ENCODE peak calls at places on chromosomes 2 and 18, in seven cellular contexts. One of them, this sample, is unnamed.

GRCh38 chr18:60047556-60047955 is 147.8 kb downstream of the PMAIP1 start:
- DNase-seq in mucosa of descending colon: no peak
- DNase-seq in breast epithelium: no peak
- DNase-seq in OCI-LY7: no peak
- DNase-seq in HFF-Myc: no peak
- DNase-seq in stomach: no peak
- DNase-seq in tibial artery: no peak
- DNase-seq in this sample: no peak

GRCh38 chr18:35289293-35290069 is 548 bp downstream of the ZSCAN30 start:
- DNase-seq in HFF-Myc: no peak
- DNase-seq in stomach: peak; percentile 32
- DNase-seq in breast epithelium: no peak
- DNase-seq in tibial artery: no peak
- DNase-seq in OCI-LY7: peak; percentile 1
- DNase-seq in mucosa of descending colon: peak; percentile 55
- DNase-seq in this sample: no peak

GRCh38 chr2:6934758-6935638 is 17.8 kb downstream of the RNF144A start:
- DNase-seq in breast epithelium: no peak
- DNase-seq in stomach: no peak
- DNase-seq in HFF-Myc: no peak
- DNase-seq in OCI-LY7: no peak
- DNase-seq in tibial artery: no peak
- DNase-seq in mucosa of descending colon: no peak
- DNase-seq in this sample: no peak

GRCh38 chr2:55901941-55902340 is 21.6 kb downstream of the EFEMP1 start:
- DNase-seq in stomach: no peak
- DNase-seq in breast epithelium: no peak
- DNase-seq in OCI-LY7: no peak
- DNase-seq in mucosa of descending colon: no peak
- DNase-seq in tibial artery: no peak
- DNase-seq in HFF-Myc: no peak
- DNase-seq in this sample: no peak

GRCh38 chr2:113201496-113202304 is 27.9 kb downstream of the PSD4 start:
- DNase-seq in mucosa of descending colon: no peak
- DNase-seq in tibial artery: no peak
- DNase-seq in HFF-Myc: no peak
- DNase-seq in stomach: no peak
- DNase-seq in OCI-LY7: no peak
- DNase-seq in breast epithelium: no peak
- DNase-seq in this sample: no peak

GRCh38 chr2:233026211-233026813 is 6.2 kb upstream of the NEU2 start:
- DNase-seq in breast epithelium: no peak
- DNase-seq in OCI-LY7: no peak
- DNase-seq in tibial artery: no peak
- DNase-seq in mucosa of descending colon: no peak
- DNase-seq in stomach: no peak
- DNase-seq in HFF-Myc: no peak
- DNase-seq in this sample: no peak

GRCh38 chr2:20326163-20326780 is 24.4 kb downstream of the PUM2 start:
- DNase-seq in breast epithelium: no peak
- DNase-seq in HFF-Myc: peak; percentile 27
- DNase-seq in OCI-LY7: peak; percentile 62
- DNase-seq in mucosa of descending colon: peak; percentile 80
- DNase-seq in stomach: peak; percentile 61
- DNase-seq in tibial artery: peak; percentile 39
- DNase-seq in this sample: peak; percentile 17

GRCh38 chr2:3388412-3388738 is 8.9 kb downstream of the TRAPPC12 start:
- DNase-seq in mucosa of descending colon: no peak
- DNase-seq in OCI-LY7: no peak
- DNase-seq in breast epithelium: no peak
- DNase-seq in HFF-Myc: no peak
- DNase-seq in stomach: no peak
- DNase-seq in tibial artery: no peak
- DNase-seq in this sample: no peak

GRCh38 chr18:79616651-79617518 is 62.7 kb upstream of the CTDP1 start:
- DNase-seq in tibial artery: no peak
- DNase-seq in mucosa of descending colon: no peak
- DNase-seq in OCI-LY7: no peak
- DNase-seq in HFF-Myc: no peak
- DNase-seq in stomach: no peak
- DNase-seq in breast epithelium: no peak
- DNase-seq in this sample: no peak

GRCh38 chr2:99624682-99625081 is 134.9 kb upstream of the REV1 start:
- DNase-seq in HFF-Myc: no peak
- DNase-seq in OCI-LY7: no peak
- DNase-seq in mucosa of descending colon: no peak
- DNase-seq in breast epithelium: no peak
- DNase-seq in stomach: no peak
- DNase-seq in tibial artery: no peak
- DNase-seq in this sample: no peak

GRCh38 chr2:70646429-70646828 is 92.8 kb upstream of the TGFA start:
- DNase-seq in stomach: no peak
- DNase-seq in tibial artery: no peak
- DNase-seq in breast epithelium: no peak
- DNase-seq in mucosa of descending colon: peak; percentile 8
- DNase-seq in HFF-Myc: no peak
- DNase-seq in OCI-LY7: no peak
- DNase-seq in this sample: no peak

GRCh38 chr2:71751590-71751989 is 298.2 kb downstream of the DYSF start:
- DNase-seq in OCI-LY7: no peak
- DNase-seq in stomach: no peak
- DNase-seq in mucosa of descending colon: no peak
- DNase-seq in HFF-Myc: no peak
- DNase-seq in breast epithelium: no peak
- DNase-seq in tibial artery: no peak
- DNase-seq in this sample: no peak

GRCh38 chr2:71759056-71759455 is 305.7 kb downstream of the DYSF start:
- DNase-seq in tibial artery: no peak
- DNase-seq in breast epithelium: no peak
- DNase-seq in stomach: no peak
- DNase-seq in mucosa of descending colon: no peak
- DNase-seq in HFF-Myc: no peak
- DNase-seq in OCI-LY7: no peak
- DNase-seq in this sample: no peak

GRCh38 chr2:71756280-71756906 is 303.0 kb downstream of the DYSF start:
- DNase-seq in breast epithelium: no peak
- DNase-seq in mucosa of descending colon: no peak
- DNase-seq in OCI-LY7: no peak
- DNase-seq in tibial artery: no peak
- DNase-seq in stomach: no peak
- DNase-seq in HFF-Myc: no peak
- DNase-seq in this sample: no peak
- H3K4me3 ChIP-seq in breast epithelium: no peak overlapping the region
- H3K4me3 ChIP-seq in mucosa of descending colon: no peak overlapping the region
- H3K4me3 ChIP-seq in OCI-LY7: no peak overlapping the region
- H3K4me3 ChIP-seq in tibial artery: no peak overlapping the region
- H3K4me3 ChIP-seq in stomach: no peak overlapping the region
- H3K4me3 ChIP-seq in HFF-Myc: no peak overlapping the region
- H3K4me3 ChIP-seq in this sample: no peak overlapping the region

DNA sequence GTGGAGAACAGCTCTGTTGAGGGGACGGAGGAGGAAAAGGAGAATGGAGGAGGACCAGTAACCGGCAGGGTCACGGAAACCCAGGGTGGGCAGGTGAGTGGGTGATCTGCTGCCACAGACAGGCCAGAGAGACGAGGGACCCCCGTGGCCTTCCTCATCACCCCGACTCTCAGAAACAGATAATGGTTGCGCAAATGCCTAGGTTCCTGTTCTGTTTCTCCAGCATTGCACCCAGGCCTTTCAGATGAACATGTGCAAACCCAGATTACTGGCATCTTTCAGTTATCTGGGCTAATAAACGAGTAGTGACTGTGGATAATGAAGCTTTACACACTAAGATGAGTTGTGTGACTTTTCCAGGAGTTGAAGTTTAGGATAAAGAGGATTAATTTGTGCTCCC is 46.5 kb downstream of the TET3 start:
- DNase-seq in breast epithelium: no peak
- DNase-seq in stomach: no peak
- DNase-seq in HFF-Myc: no peak
- DNase-seq in tibial artery: no peak
- DNase-seq in OCI-LY7: no peak
- DNase-seq in mucosa of descending colon: no peak
- DNase-seq in this sample: no peak
- H3K4me3 ChIP-seq in breast epithelium: no peak overlapping the region
- H3K4me3 ChIP-seq in stomach: no peak overlapping the region
- H3K4me3 ChIP-seq in HFF-Myc: no peak overlapping the region
- H3K4me3 ChIP-seq in tibial artery: no peak overlapping the region
- H3K4me3 ChIP-seq in OCI-LY7: no peak overlapping the region
- H3K4me3 ChIP-seq in mucosa of descending colon: no peak overlapping the region
- H3K4me3 ChIP-seq in this sample: no peak overlapping the region

GRCh38 chr2:157442636-157443035 is 1.3 kb downstream of the CYTIP start:
- DNase-seq in breast epithelium: no peak
- DNase-seq in OCI-LY7: peak; percentile 33
- DNase-seq in mucosa of descending colon: no peak
- DNase-seq in tibial artery: no peak
- DNase-seq in HFF-Myc: no peak
- DNase-seq in stomach: no peak
- DNase-seq in this sample: no peak
- H3K4me3 ChIP-seq in breast epithelium: peak overlapping the region; percentile 36
- H3K4me3 ChIP-seq in OCI-LY7: peak overlapping the region; percentile 78
- H3K4me3 ChIP-seq in mucosa of descending colon: no peak overlapping the region
- H3K4me3 ChIP-seq in tibial artery: no peak overlapping the region
- H3K4me3 ChIP-seq in HFF-Myc: no peak overlapping the region
- H3K4me3 ChIP-seq in stomach: peak overlapping the region; percentile 36
- H3K4me3 ChIP-seq in this sample: no peak overlapping the region

DNA sequence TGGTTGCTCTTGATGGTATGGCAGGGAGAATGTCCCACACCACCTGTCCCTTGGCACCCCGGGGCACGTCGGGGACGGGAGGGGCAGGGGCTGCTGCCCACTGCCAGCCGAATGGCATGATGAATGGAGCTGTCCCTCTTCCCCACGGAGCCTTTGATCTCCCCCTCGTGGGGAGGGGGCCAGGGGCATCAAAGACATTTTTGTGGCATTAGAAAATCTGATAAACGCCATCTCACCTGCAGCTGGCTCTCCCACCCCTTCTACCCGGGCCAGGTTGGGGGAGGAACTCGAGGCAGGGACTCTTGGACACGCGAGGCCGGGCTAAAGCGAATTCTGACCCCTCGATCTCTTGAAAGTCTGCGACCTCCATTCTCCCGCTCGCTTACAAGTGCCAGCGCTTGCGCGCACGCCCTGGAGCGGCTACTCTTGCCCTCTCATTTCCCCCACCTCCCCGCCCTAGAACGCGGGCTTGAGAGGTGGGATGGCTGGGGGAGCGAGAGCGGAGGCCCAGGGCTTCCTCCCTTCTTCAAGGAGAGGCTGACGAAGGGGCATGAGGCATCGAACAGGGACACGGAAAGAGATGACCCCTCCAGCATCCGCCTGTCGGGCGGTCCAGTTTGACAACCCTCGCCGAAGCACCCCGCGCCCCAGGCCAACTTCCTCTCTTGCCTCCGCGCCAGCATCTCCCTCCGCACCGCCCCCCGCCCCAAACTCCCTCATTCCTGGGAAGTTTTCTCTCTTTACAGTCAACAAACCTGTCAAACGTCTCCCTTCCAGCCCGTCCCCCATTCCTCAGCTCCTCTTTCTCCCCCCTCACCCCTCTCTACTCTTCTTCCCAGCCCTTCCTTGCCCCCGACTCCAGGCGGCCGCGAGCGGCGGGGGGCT is 692 bp upstream of the WNT6 start:
- DNase-seq in breast epithelium: no peak
- DNase-seq in stomach: no peak
- DNase-seq in HFF-Myc: no peak
- DNase-seq in OCI-LY7: no peak
- DNase-seq in mucosa of descending colon: no peak
- DNase-seq in tibial artery: no peak
- DNase-seq in this sample: no peak
- H3K4me3 ChIP-seq in breast epithelium: peak overlapping the region; percentile 32
- H3K4me3 ChIP-seq in stomach: peak overlapping the region; percentile 39
- H3K4me3 ChIP-seq in HFF-Myc: no peak overlapping the region
- H3K4me3 ChIP-seq in OCI-LY7: no peak overlapping the region
- H3K4me3 ChIP-seq in mucosa of descending colon: no peak overlapping the region
- H3K4me3 ChIP-seq in tibial artery: peak overlapping the region; percentile 47
- H3K4me3 ChIP-seq in this sample: peak overlapping the region; percentile 17

GRCh38 chr2:72915076-72915906 is 2.0 kb upstream of the EMX1 start:
- DNase-seq in HFF-Myc: no peak
- DNase-seq in OCI-LY7: no peak
- DNase-seq in tibial artery: no peak
- DNase-seq in stomach: peak; percentile 23
- DNase-seq in breast epithelium: no peak
- DNase-seq in mucosa of descending colon: no peak
- DNase-seq in this sample: no peak
- H3K4me3 ChIP-seq in HFF-Myc: no peak overlapping the region
- H3K4me3 ChIP-seq in OCI-LY7: peak overlapping the region; percentile 30
- H3K4me3 ChIP-seq in tibial artery: peak overlapping the region; percentile 48
- H3K4me3 ChIP-seq in stomach: peak overlapping the region; percentile 43
- H3K4me3 ChIP-seq in breast epithelium: peak overlapping the region; percentile 25
- H3K4me3 ChIP-seq in mucosa of descending colon: no peak overlapping the region
- H3K4me3 ChIP-seq in this sample: no peak overlapping the region

DNA sequence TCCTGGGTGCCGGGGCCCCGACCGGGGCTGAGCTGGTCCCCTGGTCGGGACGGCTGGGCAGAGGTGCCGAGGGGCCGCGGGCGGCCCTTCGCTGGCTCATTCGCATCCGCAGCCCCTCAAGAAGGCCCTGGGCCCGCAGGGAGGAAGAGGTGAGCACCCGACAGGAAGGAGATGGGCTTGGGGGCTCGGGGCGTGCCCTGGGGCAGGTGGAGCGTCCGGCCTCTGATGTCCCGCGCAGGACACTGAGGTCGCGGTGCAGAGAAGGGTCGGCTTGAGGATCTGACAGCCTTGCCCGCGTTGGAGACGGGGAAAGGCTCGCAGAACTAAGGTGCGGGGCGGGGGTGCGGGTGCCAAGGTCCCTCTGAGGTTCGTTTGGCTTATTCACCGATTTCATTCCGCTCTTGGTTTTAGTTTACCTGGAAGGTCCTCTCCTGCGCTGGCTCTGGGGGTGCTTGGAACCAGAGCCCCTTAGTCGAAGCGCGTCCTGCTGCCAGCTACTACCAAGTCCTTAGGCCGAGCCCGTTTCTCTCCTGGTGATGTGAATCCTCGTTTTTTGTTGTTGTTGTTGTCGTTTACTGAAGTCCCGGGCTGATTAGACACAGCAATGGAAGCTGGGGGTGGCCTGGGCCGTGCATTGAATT is 18.9 kb upstream of the CD8A start:
- DNase-seq in breast epithelium: no peak
- DNase-seq in stomach: no peak
- DNase-seq in tibial artery: no peak
- DNase-seq in mucosa of descending colon: no peak
- DNase-seq in OCI-LY7: no peak
- DNase-seq in HFF-Myc: no peak
- DNase-seq in this sample: no peak
- H3K4me3 ChIP-seq in breast epithelium: no peak overlapping the region
- H3K4me3 ChIP-seq in stomach: no peak overlapping the region
- H3K4me3 ChIP-seq in tibial artery: no peak overlapping the region
- H3K4me3 ChIP-seq in mucosa of descending colon: no peak overlapping the region
- H3K4me3 ChIP-seq in OCI-LY7: no peak overlapping the region
- H3K4me3 ChIP-seq in HFF-Myc: no peak overlapping the region
- H3K4me3 ChIP-seq in this sample: no peak overlapping the region

GRCh38 chr18:49734836-49735235 is 78.5 kb downstream of the ACAA2 start:
- DNase-seq in breast epithelium: no peak
- DNase-seq in tibial artery: no peak
- DNase-seq in stomach: no peak
- DNase-seq in HFF-Myc: no peak
- DNase-seq in OCI-LY7: no peak
- DNase-seq in mucosa of descending colon: no peak
- DNase-seq in this sample: no peak
- H3K4me3 ChIP-seq in breast epithelium: no peak overlapping the region
- H3K4me3 ChIP-seq in tibial artery: no peak overlapping the region
- H3K4me3 ChIP-seq in stomach: no peak overlapping the region
- H3K4me3 ChIP-seq in HFF-Myc: no peak overlapping the region
- H3K4me3 ChIP-seq in OCI-LY7: no peak overlapping the region
- H3K4me3 ChIP-seq in mucosa of descending colon: no peak overlapping the region
- H3K4me3 ChIP-seq in this sample: no peak overlapping the region

This sample was measured in skeletal muscle cell.